ENCODE peak calls at places on chromosomes 2 and 18, in seven cellular contexts. One of them, this sample, is unnamed.

GRCh38 chr2:24456610-24457556 is 34.2 kb upstream of the NCOA1 start:
- DNase-seq in H1: no peak
- DNase-seq in stomach: peak
- DNase-seq in K562: peak
- DNase-seq in transverse colon: peak
- DNase-seq in GM12878: no peak
- DNase-seq in endothelial cell of umbilical vein: peak
- DNase-seq in this sample: no peak

GRCh38 chr18:44624052-44624451 is 56.6 kb upstream of the SETBP1 start:
- DNase-seq in endothelial cell of umbilical vein: no peak
- DNase-seq in stomach: no peak
- DNase-seq in H1: no peak
- DNase-seq in K562: no peak
- DNase-seq in GM12878: no peak
- DNase-seq in transverse colon: no peak
- DNase-seq in this sample: no peak

GRCh38 chr2:43877782-43878464 is 39.2 kb downstream of the ABCG8 start:
- DNase-seq in GM12878: peak
- DNase-seq in H1: peak
- DNase-seq in K562: peak
- DNase-seq in stomach: peak
- DNase-seq in transverse colon: peak
- DNase-seq in endothelial cell of umbilical vein: peak
- DNase-seq in this sample: peak

GRCh38 chr2:173553589-173553988 is 198.9 kb downstream of the CDCA7 start:
- DNase-seq in transverse colon: peak
- DNase-seq in K562: no peak
- DNase-seq in endothelial cell of umbilical vein: no peak
- DNase-seq in stomach: no peak
- DNase-seq in H1: no peak
- DNase-seq in GM12878: no peak
- DNase-seq in this sample: no peak

GRCh38 chr2:79369127-79369526 is 143.7 kb upstream of the CTNNA2 start:
- DNase-seq in K562: no peak
- DNase-seq in endothelial cell of umbilical vein: no peak
- DNase-seq in H1: no peak
- DNase-seq in transverse colon: no peak
- DNase-seq in stomach: no peak
- DNase-seq in GM12878: no peak
- DNase-seq in this sample: no peak

GRCh38 chr18:58805482-58806187 is 59.0 kb upstream of the ZNF532 start:
- DNase-seq in K562: no peak
- DNase-seq in endothelial cell of umbilical vein: no peak
- DNase-seq in GM12878: no peak
- DNase-seq in H1: no peak
- DNase-seq in stomach: no peak
- DNase-seq in transverse colon: no peak
- DNase-seq in this sample: no peak

GRCh38 chr2:72494392-72494791 is 331.4 kb downstream of the EXOC6B start:
- DNase-seq in endothelial cell of umbilical vein: peak
- DNase-seq in GM12878: no peak
- DNase-seq in K562: no peak
- DNase-seq in stomach: no peak
- DNase-seq in H1: no peak
- DNase-seq in transverse colon: no peak
- DNase-seq in this sample: no peak

GRCh38 chr18:1751249-1751648 is 820.1 kb downstream of the METTL4 start:
- DNase-seq in endothelial cell of umbilical vein: no peak
- DNase-seq in transverse colon: no peak
- DNase-seq in K562: no peak
- DNase-seq in stomach: no peak
- DNase-seq in GM12878: no peak
- DNase-seq in H1: no peak
- DNase-seq in this sample: no peak

GRCh38 chr18:67301592-67301991 is 214.9 kb downstream of the DSEL start:
- DNase-seq in H1: no peak
- DNase-seq in K562: no peak
- DNase-seq in stomach: no peak
- DNase-seq in endothelial cell of umbilical vein: no peak
- DNase-seq in GM12878: no peak
- DNase-seq in transverse colon: no peak
- DNase-seq in this sample: no peak

GRCh38 chr18:8423051-8423558 is 186.1 kb upstream of the RAB12 start:
- DNase-seq in H1: no peak
- DNase-seq in stomach: no peak
- DNase-seq in transverse colon: no peak
- DNase-seq in K562: no peak
- DNase-seq in endothelial cell of umbilical vein: peak
- DNase-seq in GM12878: no peak
- DNase-seq in this sample: no peak

GRCh38 chr2:65198737-65199136 is 28.9 kb upstream of the ACTR2 start:
- DNase-seq in stomach: no peak
- DNase-seq in GM12878: no peak
- DNase-seq in transverse colon: no peak
- DNase-seq in K562: no peak
- DNase-seq in endothelial cell of umbilical vein: no peak
- DNase-seq in H1: no peak
- DNase-seq in this sample: no peak

GRCh38 chr2:39434233-39434897 is 2.7 kb downstream of the MAP4K3 start:
- DNase-seq in stomach: no peak
- DNase-seq in transverse colon: no peak
- DNase-seq in K562: no peak
- DNase-seq in GM12878: no peak
- DNase-seq in endothelial cell of umbilical vein: no peak
- DNase-seq in H1: no peak
- DNase-seq in this sample: no peak

GRCh38 chr18:48838921-48839818 is 111.6 kb downstream of the SMAD7 start:
- DNase-seq in stomach: no peak
- DNase-seq in H1: no peak
- DNase-seq in GM12878: no peak
- DNase-seq in transverse colon: no peak
- DNase-seq in K562: no peak
- DNase-seq in endothelial cell of umbilical vein: no peak
- DNase-seq in this sample: no peak

GRCh38 chr2:239130041-239130440 is 270.8 kb downstream of the HDAC4 start:
- DNase-seq in endothelial cell of umbilical vein: no peak
- DNase-seq in H1: no peak
- DNase-seq in transverse colon: no peak
- DNase-seq in stomach: no peak
- DNase-seq in K562: no peak
- DNase-seq in GM12878: no peak
- DNase-seq in this sample: no peak

GRCh38 chr18:78242796-78243195 is 736.8 kb upstream of the SALL3 start:
- DNase-seq in H1: no peak
- DNase-seq in stomach: no peak
- DNase-seq in transverse colon: no peak
- DNase-seq in GM12878: no peak
- DNase-seq in endothelial cell of umbilical vein: no peak
- DNase-seq in K562: no peak
- DNase-seq in this sample: no peak

GRCh38 chr18:27136208-27136535 is 48.9 kb downstream of the CHST9 start:
- DNase-seq in H1: no peak
- DNase-seq in GM12878: no peak
- DNase-seq in endothelial cell of umbilical vein: no peak
- DNase-seq in stomach: no peak
- DNase-seq in K562: no peak
- DNase-seq in transverse colon: no peak
- DNase-seq in this sample: no peak
- TF ChIP-seq POLR2A in H1: no peak
- TF ChIP-seq POLR2A in GM12878: no peak
- TF ChIP-seq POLR2A in endothelial cell of umbilical vein: no peak
- TF ChIP-seq POLR2A in stomach: no peak
- TF ChIP-seq POLR2A in K562: no peak
- TF ChIP-seq POLR2A in transverse colon: no peak
- TF ChIP-seq POLR2A in this sample: no peak

DNA sequence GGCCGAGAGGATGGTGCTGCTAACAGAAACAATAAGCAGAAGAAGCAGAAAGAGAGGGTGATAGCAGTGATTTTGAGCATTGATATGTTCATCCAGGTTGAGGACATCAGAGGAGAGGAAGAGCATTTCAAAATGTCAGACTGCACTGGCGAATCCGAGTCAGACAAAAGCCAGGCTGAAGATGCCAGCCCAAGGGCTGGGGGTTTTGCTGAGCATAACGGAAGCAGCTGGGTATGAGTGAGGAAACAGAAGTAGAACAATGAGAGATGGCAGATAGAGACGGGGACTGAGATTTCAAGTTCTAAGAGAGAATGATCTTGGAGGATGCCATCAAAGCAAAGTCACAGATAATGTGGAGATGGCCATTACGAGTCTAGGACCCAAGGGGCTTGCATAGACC is 151.2 kb downstream of the RNF144A start:
- DNase-seq in stomach: no peak
- DNase-seq in H1: no peak
- DNase-seq in GM12878: no peak
- DNase-seq in transverse colon: no peak
- DNase-seq in endothelial cell of umbilical vein: no peak
- DNase-seq in K562: no peak
- DNase-seq in this sample: no peak
- TF ChIP-seq POLR2AphosphoS5 in stomach: no peak
- TF ChIP-seq POLR2AphosphoS5 in H1: no peak
- TF ChIP-seq POLR2AphosphoS5 in GM12878: no peak
- TF ChIP-seq POLR2AphosphoS5 in transverse colon: no peak
- TF ChIP-seq POLR2AphosphoS5 in endothelial cell of umbilical vein: no peak
- TF ChIP-seq POLR2AphosphoS5 in K562: no peak
- TF ChIP-seq POLR2AphosphoS5 in this sample: no peak

DNA sequence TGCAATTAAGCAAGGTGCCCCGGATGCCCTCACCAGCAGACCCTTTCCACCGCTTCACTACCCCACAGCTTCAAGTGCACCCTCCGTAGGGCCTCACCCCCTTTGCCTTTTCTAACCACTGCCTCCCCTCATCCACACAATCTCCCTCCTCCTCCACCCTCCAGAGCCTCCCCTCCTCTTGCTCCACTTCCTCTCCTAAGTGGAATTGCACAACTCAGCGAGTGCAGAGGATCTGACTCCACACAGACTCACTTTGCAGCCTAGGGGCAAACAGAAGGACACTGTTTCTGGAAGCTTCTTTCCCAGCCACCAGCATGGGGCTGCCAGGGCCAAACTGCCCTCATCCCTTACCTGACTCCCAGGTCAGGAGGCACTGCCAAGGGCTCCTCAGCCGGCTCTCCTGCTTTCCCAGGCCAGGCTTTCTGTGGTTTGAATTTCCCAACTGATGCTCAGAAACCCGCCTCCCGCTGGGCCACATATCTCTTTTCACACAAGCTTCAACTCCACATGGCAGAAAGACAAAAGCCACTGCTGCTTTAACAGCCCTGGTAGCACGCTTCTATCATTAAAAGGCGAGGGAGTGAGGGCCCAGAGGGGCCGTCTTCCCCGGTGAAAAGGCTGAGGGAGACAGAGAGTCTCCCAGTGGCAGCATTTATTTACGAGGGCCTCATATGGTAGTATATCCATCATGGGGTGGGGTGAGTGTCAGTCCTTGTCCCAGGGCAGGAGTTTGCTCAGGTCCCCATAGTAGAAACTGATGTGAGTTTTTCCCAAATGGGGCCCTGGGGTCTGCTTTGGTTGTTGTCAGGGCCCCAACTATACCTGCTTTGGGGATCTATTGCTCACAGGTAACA is 74.7 kb upstream of the MGAT4A start:
- DNase-seq in transverse colon: no peak
- DNase-seq in H1: no peak
- DNase-seq in stomach: no peak
- DNase-seq in GM12878: no peak
- DNase-seq in endothelial cell of umbilical vein: no peak
- DNase-seq in K562: no peak
- DNase-seq in this sample: no peak
- TF ChIP-seq POLR2A in transverse colon: no peak
- TF ChIP-seq POLR2A in H1: no peak
- TF ChIP-seq POLR2A in stomach: no peak
- TF ChIP-seq POLR2A in GM12878: no peak
- TF ChIP-seq POLR2A in endothelial cell of umbilical vein: no peak
- TF ChIP-seq POLR2A in K562: no peak
- TF ChIP-seq POLR2A in this sample: no peak

GRCh38 chr2:20525041-20526035 is 78.5 kb downstream of the RHOB start:
- DNase-seq in endothelial cell of umbilical vein: no peak
- DNase-seq in stomach: peak
- DNase-seq in K562: peak
- DNase-seq in transverse colon: peak
- DNase-seq in H1: peak
- DNase-seq in GM12878: peak
- DNase-seq in this sample: peak
- TF ChIP-seq POLR2AphosphoS5 in endothelial cell of umbilical vein: no peak
- TF ChIP-seq POLR2AphosphoS5 in stomach: peak
- TF ChIP-seq POLR2AphosphoS5 in K562: no peak
- TF ChIP-seq POLR2AphosphoS5 in transverse colon: no peak
- TF ChIP-seq POLR2AphosphoS5 in H1: no peak
- TF ChIP-seq POLR2AphosphoS5 in GM12878: peak
- TF ChIP-seq POLR2AphosphoS5 in this sample: no peak

GRCh38 chr2:130336150-130336876 is 6.4 kb upstream of the IMP4 start:
- DNase-seq in H1: peak
- DNase-seq in endothelial cell of umbilical vein: no peak
- DNase-seq in stomach: no peak
- DNase-seq in transverse colon: no peak
- DNase-seq in K562: no peak
- DNase-seq in GM12878: no peak
- DNase-seq in this sample: no peak

GRCh38 chr2:130338793-130339345 is 3.8 kb upstream of the IMP4 start:
- DNase-seq in endothelial cell of umbilical vein: no peak
- DNase-seq in transverse colon: no peak
- DNase-seq in GM12878: no peak
- DNase-seq in H1: no peak
- DNase-seq in stomach: no peak
- DNase-seq in K562: no peak
- DNase-seq in this sample: no peak

GRCh38 chr2:130335226-130335625 is 7.5 kb upstream of the IMP4 start:
- DNase-seq in transverse colon: no peak
- DNase-seq in GM12878: no peak
- DNase-seq in endothelial cell of umbilical vein: no peak
- DNase-seq in stomach: no peak
- DNase-seq in K562: no peak
- DNase-seq in H1: no peak
- DNase-seq in this sample: no peak

GRCh38 chr2:130337735-130338325 is 4.9 kb upstream of the IMP4 start:
- DNase-seq in transverse colon: no peak
- DNase-seq in endothelial cell of umbilical vein: no peak
- DNase-seq in GM12878: no peak
- DNase-seq in K562: peak
- DNase-seq in H1: no peak
- DNase-seq in stomach: no peak
- DNase-seq in this sample: no peak

GRCh38 chr2:130336877-130337734 is 5.6 kb upstream of the IMP4 start:
- DNase-seq in endothelial cell of umbilical vein: peak
- DNase-seq in GM12878: peak
- DNase-seq in H1: peak
- DNase-seq in stomach: peak
- DNase-seq in transverse colon: peak
- DNase-seq in K562: peak
- DNase-seq in this sample: no peak
- TF ChIP-seq POLR2A in endothelial cell of umbilical vein: peak
- TF ChIP-seq POLR2A in GM12878: peak
- TF ChIP-seq POLR2A in H1: peak
- TF ChIP-seq POLR2A in stomach: peak
- TF ChIP-seq POLR2A in transverse colon: peak
- TF ChIP-seq POLR2A in K562: peak
- TF ChIP-seq POLR2A in this sample: no peak